ENCODE peak calls at places on chromosomes 4 and X, in ten cellular contexts. V is amniotic epithelial cell; Q is IMR-90; W is DMS53; G is A172; B is hippocampal formation; P is Calu3; L is CD4-positive, alpha-beta memory T cell; J is GM18507; S is SW480. F is an unnamed sample.

GRCh38 chr4:121358473-121358872 is 22.3 kb downstream of the QRFPR start:
- DNase-seq in S (peak), B (no peak), V (peak), P (no peak), J (no peak), G (peak), W (peak), Q (peak), L (no peak), F (no peak)

GRCh38 chr4:825969-826330 is at the start of gene CPLX1:
- DNase-seq in G (no peak), L (no peak), S (no peak), J (no peak), P (peak), V (no peak), Q (no peak), W (peak), B (no peak), F (no peak)

GRCh38 chr4:138301536-138301935 is 59.4 kb upstream of the SLC7A11 start:
- DNase-seq in J (no peak), Q (no peak), L (no peak), W (no peak), P (no peak), B (no peak), V (peak), S (no peak), G (no peak), F (no peak)

GRCh38 chrX:68462653-68463052 is 29.4 kb upstream of the OPHN1 start:
- DNase-seq in V (peak), S (peak), Q (peak), J (no peak), W (peak), G (peak), L (peak), P (peak), B (peak), F (no peak)

GRCh38 chr4:100841911-100842310 is 324.1 kb upstream of the EMCN start:
- DNase-seq in V (peak), B (no peak), G (no peak), J (no peak), P (no peak), S (no peak), W (no peak), L (no peak), Q (no peak), F (no peak)

GRCh38 chrX:10015711-10016515 is 48.8 kb downstream of the CLDN34 start:
- DNase-seq in B (no peak), V (no peak), L (no peak), S (no peak), G (no peak), J (no peak), Q (peak), P (peak), W (peak), F (no peak)

GRCh38 chr4:120085705-120086104 is 19.1 kb upstream of the MAD2L1 start:
- DNase-seq in Q (peak), J (no peak), G (no peak), L (no peak), B (no peak), W (peak), P (no peak), S (no peak), V (peak), F (no peak)

GRCh38 chrX:153901753-153902140 is 2.7 kb upstream of the AVPR2 start:
- DNase-seq in Q (no peak), B (no peak), S (no peak), W (no peak), J (no peak), V (no peak), L (no peak), G (peak), P (no peak), F (no peak)

GRCh38 chr4:7798215-7798995 is 141.3 kb downstream of the AFAP1 start:
- DNase-seq in G (peak), J (no peak), B (no peak), L (no peak), W (peak), S (no peak), V (no peak), Q (peak), P (no peak), F (no peak)

GRCh38 chrX:153792368-153792767 is 1.8 kb downstream of the IDH3G start:
- DNase-seq in J (no peak), B (no peak), S (no peak), P (no peak), L (no peak), Q (no peak), V (no peak), G (no peak), W (no peak), F (no peak)

GRCh38 chr4:147830987-147831386 is 99.1 kb downstream of the ARHGAP10 start:
- DNase-seq in B (no peak), V (peak), L (no peak), W (no peak), J (no peak), S (no peak), P (no peak), Q (peak), G (peak), F (no peak)

GRCh38 chr4:40214661-40215418 is 18.0 kb downstream of the RHOH start:
- DNase-seq in S (peak), P (no peak), G (no peak), L (no peak), J (no peak), V (peak), W (no peak), Q (no peak), B (no peak), F (no peak)